ENCODE peak calls at places on chromosome 6, in five cellular contexts. I is fibroblast of pulmonary artery; N is activated naive CD4-positive, alpha-beta T cell; C is progenitor cell of endocrine pancreas; U is hippocampal formation. R is an unnamed sample.

GRCh38 chr6:167005350-167006159 is 6.4 kb downstream of the CEP43 start:
- DNase-seq in N (no peak), U (no peak), I (peak; percentile 56), C (no peak), R (no peak)

GRCh38 chr6:41416165-41416837 is 80.9 kb downstream of the NCR2 start:
- DNase-seq in N (no peak), U (no peak), C (no peak), I (no peak), R (no peak)

GRCh38 chr6:152669894-152670293 is 27.8 kb upstream of the MYCT1 start:
- DNase-seq in C (no peak), U (no peak), N (no peak), I (peak; percentile 68), R (no peak)

GRCh38 chr6:34912715-34913464 is 23.8 kb downstream of the ANKS1A start:
- DNase-seq in U (no peak), N (no peak), I (peak; percentile 60), C (no peak), R (peak; percentile 46)

GRCh38 chr6:150752409-150752808 is 113.1 kb upstream of the MTHFD1L start:
- DNase-seq in C (no peak), U (no peak), N (no peak), I (no peak), R (no peak)

GRCh38 chr6:10154251-10154650 is 260.6 kb downstream of the TFAP2A start:
- DNase-seq in U (no peak), I (no peak), C (no peak), N (no peak), R (no peak)

GRCh38 chr6:142760152-142760551 is 184.8 kb downstream of the HIVEP2 start:
- DNase-seq in U (no peak), C (no peak), N (no peak), I (peak; percentile 44), R (no peak)

GRCh38 chr6:32332433-32332832 is 39.3 kb downstream of the TSBP1 start:
- DNase-seq in I (peak; percentile 17), C (no peak), U (no peak), N (no peak), R (no peak)

GRCh38 chr6:143838395-143838794 is 4.7 kb upstream of the LTV1 start:
- DNase-seq in N (no peak), I (no peak), C (no peak), U (no peak), R (no peak)

GRCh38 chr6:148112851-148113319 is 229.8 kb upstream of the SASH1 start:
- DNase-seq in C (no peak), I (no peak), U (no peak), N (no peak), R (no peak)

GRCh38 chr6:7727150-7727950 is 1.5 kb downstream of the BMP6 start:
- DNase-seq in U (no peak), N (no peak), I (peak; percentile 36), C (peak; percentile 21), R (peak; percentile 53)

GRCh38 chr6:140344149-140344913 is 969.9 kb upstream of the CITED2 start:
- DNase-seq in N (no peak), C (no peak), U (no peak), I (peak; percentile 69), R (no peak)

GRCh38 chr6:41021832-41022231 is 17.2 kb downstream of the UNC5CL start:
- DNase-seq in N (no peak), U (peak; percentile 27), C (no peak), I (peak; percentile 38), R (no peak)

GRCh38 chr6:52555531-52556228 is 21.2 kb downstream of the TRAM2 start:
- DNase-seq in U (no peak), I (no peak), C (no peak), N (no peak), R (no peak)

GRCh38 chr6:11067348-11067747 is 23.2 kb upstream of the ELOVL2 start:
- DNase-seq in C (no peak), N (no peak), U (no peak), I (no peak), R (no peak)

GRCh38 chr6:2663123-2663522 is 87.6 kb downstream of the MYLK4 start:
- DNase-seq in I (no peak), C (no peak), N (no peak), U (no peak), R (no peak)